ENCODE peak calls at places on chromosomes 1 and 21, in four cellular contexts. One of them, this sample, is unnamed.

GRCh38 chr1:71788113-71788512 is 494.2 kb downstream of the NEGR1 start:
- DNase-seq in midbrain: no peak
- DNase-seq in tibial nerve: no peak
- DNase-seq in A172: no peak
- DNase-seq in this sample: no peak

GRCh38 chr21:43287111-43287973 is 118.5 kb downstream of the CRYAA start:
- DNase-seq in tibial nerve: no peak
- DNase-seq in midbrain: no peak
- DNase-seq in A172: peak
- DNase-seq in this sample: no peak

GRCh38 chr1:5980314-5981008 is 11.8 kb downstream of the NPHP4 start:
- DNase-seq in tibial nerve: peak
- DNase-seq in midbrain: no peak
- DNase-seq in A172: peak
- DNase-seq in this sample: no peak

GRCh38 chr1:7912743-7913557 is 27.7 kb downstream of the TNFRSF9 start:
- DNase-seq in tibial nerve: no peak
- DNase-seq in A172: no peak
- DNase-seq in midbrain: no peak
- DNase-seq in this sample: no peak

GRCh38 chr1:16023050-16023653 is 1.3 kb downstream of the CLCNKA start:
- DNase-seq in tibial nerve: no peak
- DNase-seq in A172: no peak
- DNase-seq in midbrain: no peak
- DNase-seq in this sample: no peak

GRCh38 chr1:175209493-175209921 is 16.9 kb upstream of the KIAA0040 start:
- DNase-seq in A172: no peak
- DNase-seq in tibial nerve: no peak
- DNase-seq in midbrain: no peak
- DNase-seq in this sample: no peak

GRCh38 chr1:28926629-28927441 is 12.5 kb downstream of the EPB41 start:
- DNase-seq in tibial nerve: no peak
- DNase-seq in midbrain: peak
- DNase-seq in A172: peak
- DNase-seq in this sample: peak

GRCh38 chr21:42199488-42200463 is 19.2 kb upstream of the ABCG1 start:
- DNase-seq in tibial nerve: no peak
- DNase-seq in A172: peak
- DNase-seq in midbrain: no peak
- DNase-seq in this sample: no peak

GRCh38 chr1:63794927-63795326 is 21.1 kb downstream of the ROR1 start:
- DNase-seq in A172: peak
- DNase-seq in tibial nerve: no peak
- DNase-seq in midbrain: no peak
- DNase-seq in this sample: no peak

GRCh38 chr1:161185282-161185682 is 8.0 kb upstream of the B4GALT3 start:
- DNase-seq in A172: peak
- DNase-seq in tibial nerve: peak
- DNase-seq in midbrain: peak
- DNase-seq in this sample: peak

GRCh38 chr1:114982251-114982650 is 47.4 kb upstream of the TSHB start:
- DNase-seq in A172: no peak
- DNase-seq in tibial nerve: no peak
- DNase-seq in midbrain: no peak
- DNase-seq in this sample: no peak

GRCh38 chr1:18515120-18515667 is 34.5 kb downstream of the KLHDC7A start:
- DNase-seq in tibial nerve: no peak
- DNase-seq in A172: no peak
- DNase-seq in midbrain: no peak
- DNase-seq in this sample: no peak

GRCh38 chr1:153647375-153647714 is 11.2 kb upstream of the SNAPIN start:
- DNase-seq in A172: no peak
- DNase-seq in tibial nerve: no peak
- DNase-seq in midbrain: no peak
- DNase-seq in this sample: no peak

This sample was measured in Ammon's horn.